ENCODE peak calls at places on chromosomes 3 and 15, in seven cellular contexts. Z is CD8-positive, alpha-beta T cell; B is transverse colon; A is pancreas; L is cardiac muscle cell; I is sigmoid colon; V is stomach. X is an unnamed sample.

GRCh38 chr3:23062582-23062981 is 140.5 kb upstream of the UBE2E2 start:
- DNase-seq in I (no peak), B (no peak), L (no peak), A (no peak), V (no peak), Z (no peak), X (no peak)

GRCh38 chr3:17632401-17633100 is 109.9 kb downstream of the TBC1D5 start:
- DNase-seq in B (no peak), V (no peak), L (peak; percentile 71), I (no peak), Z (no peak), A (no peak), X (peak; percentile 3)

GRCh38 chr3:189084620-189085019 is 87.2 kb upstream of the TPRG1 start:
- DNase-seq in A (no peak), I (no peak), Z (no peak), L (peak; percentile 53), B (no peak), V (no peak), X (no peak)

GRCh38 chr3:69579527-69580165 is 159.6 kb upstream of the MITF start:
- DNase-seq in A (no peak), Z (no peak), L (peak; percentile 13), V (no peak), B (no peak), I (no peak), X (no peak)

GRCh38 chr3:147360936-147361670 is 45.2 kb downstream of the ZIC4 start:
- DNase-seq in B (no peak), L (no peak), A (no peak), V (no peak), Z (no peak), I (no peak), X (no peak)

GRCh38 chr15:38176155-38176554 is 76.5 kb upstream of the SPRED1 start:
- DNase-seq in B (no peak), L (peak; percentile 74), V (no peak), A (no peak), Z (no peak), I (no peak), X (no peak)

GRCh38 chr15:61655881-61656280 is 404.4 kb downstream of the VPS13C start:
- DNase-seq in I (no peak), Z (no peak), A (no peak), V (no peak), L (no peak), B (no peak), X (no peak)

GRCh38 chr3:111616417-111617105 is 21.4 kb upstream of the ZBED2 start:
- DNase-seq in I (no peak), A (no peak), B (peak; percentile 13), Z (peak; percentile 63), L (peak; percentile 4), V (no peak), X (peak; percentile 35)

GRCh38 chr3:195445885-195446284 is 3.1 kb upstream of the ACAP2 start:
- DNase-seq in L (no peak), I (no peak), A (no peak), V (no peak), B (no peak), Z (no peak), X (no peak)

GRCh38 chr3:15497984-15498383 is 23.5 kb downstream of the COLQ start:
- DNase-seq in I (no peak), Z (no peak), V (no peak), L (no peak), B (no peak), A (no peak), X (no peak)

GRCh38 chr3:146334151-146334550 is 83.2 kb upstream of the PLSCR4 start:
- DNase-seq in Z (no peak), I (no peak), B (no peak), V (no peak), L (peak; percentile 65), A (peak; percentile 29), X (no peak)

GRCh38 chr15:74227968-74228722 is 8.0 kb upstream of the CCDC33 start:
- DNase-seq in L (peak; percentile 81), A (no peak), I (no peak), Z (no peak), V (peak; percentile 45), B (peak; percentile 71), X (peak; percentile 75)

GRCh38 chr15:100690786-100691160 is 88.4 kb downstream of the ASB7 start:
- DNase-seq in Z (no peak), A (no peak), V (no peak), B (no peak), I (no peak), L (no peak), X (no peak)

GRCh38 chr3:99396651-99397050 is 241.7 kb upstream of the COL8A1 start:
- DNase-seq in V (no peak), Z (no peak), B (no peak), I (no peak), A (no peak), L (no peak), X (no peak)

GRCh38 chr3:115100172-115100571 is 46.9 kb downstream of the ZBTB20 start:
- DNase-seq in V (no peak), B (no peak), Z (peak; percentile 22), L (peak; percentile 77), A (no peak), I (no peak), X (peak; percentile 54)

GRCh38 chr3:66518644-66519043 is 17.8 kb upstream of the LRIG1 start:
- DNase-seq in V (no peak), I (no peak), A (no peak), Z (no peak), L (no peak), B (no peak), X (no peak)

GRCh38 chr3:49013738-49014660 is 4.4 kb downstream of the DALRD3 start:
- DNase-seq in V (peak; percentile 66), Z (peak; percentile 61), I (no peak), L (peak; percentile 47), B (peak; percentile 66), A (peak; percentile 60), X (peak; percentile 70)

GRCh38 chr15:60372756-60373155 is 25.0 kb downstream of the ANXA2 start:
- DNase-seq in I (no peak), L (no peak), B (no peak), V (no peak), Z (no peak), A (no peak), X (no peak)

GRCh38 chr3:65483475-65483874 is 555.2 kb downstream of the MAGI1 start:
- DNase-seq in L (peak; percentile 70), Z (no peak), I (peak; percentile 83), A (peak; percentile 62), B (peak; percentile 50), V (peak; percentile 81), X (no peak)

DNA sequence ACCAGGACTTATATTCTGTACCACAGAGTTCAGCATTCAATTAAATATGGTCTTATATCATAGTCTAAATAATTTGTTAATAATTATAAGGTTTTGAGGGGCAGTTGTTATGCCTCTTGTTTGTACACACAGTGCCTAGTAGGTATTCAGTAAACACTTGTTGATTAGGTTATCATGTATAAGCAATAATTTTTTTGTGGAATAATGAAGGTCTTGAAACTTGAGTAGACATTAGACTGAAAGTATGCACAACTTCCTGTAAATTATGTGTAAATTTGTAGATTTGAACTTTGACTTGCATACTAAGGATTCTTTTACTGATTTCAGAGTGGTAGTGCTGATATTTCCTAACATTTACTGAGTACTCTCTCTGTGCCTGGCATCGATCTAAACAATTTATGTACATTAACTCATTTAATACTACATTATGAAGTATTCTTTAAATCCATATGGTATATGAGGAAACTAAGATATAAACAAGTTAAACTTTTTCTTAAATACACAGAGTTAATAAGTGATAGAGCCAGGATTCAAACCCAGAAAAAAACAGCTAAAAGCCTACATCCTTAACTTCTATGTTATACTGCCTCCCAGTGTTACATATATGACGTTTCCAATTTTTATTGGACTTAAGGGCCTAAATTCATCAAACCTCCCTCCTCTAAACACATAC is 65.1 kb downstream of the GLCE start:
- DNase-seq in I (no peak), Z (no peak), B (no peak), V (no peak), A (no peak), L (peak; percentile 74), X (no peak)
- H3K4me3 ChIP-seq in I (no peak overlapping the region), Z (no peak overlapping the region), B (no peak overlapping the region), V (no peak overlapping the region), A (no peak overlapping the region), L (no peak overlapping the region), X (no peak overlapping the region)

GRCh38 chr3:152309535-152310317 is 41.0 kb downstream of the MBNL1 start:
- DNase-seq in A (no peak), B (no peak), V (no peak), I (no peak), L (peak; percentile 70), Z (no peak), X (no peak)

GRCh38 chr3:152305075-152305474 is 36.3 kb downstream of the MBNL1 start:
- DNase-seq in A (no peak), Z (no peak), B (no peak), L (no peak), V (no peak), I (no peak), X (no peak)

GRCh38 chr3:152307829-152308474 is 39.2 kb downstream of the MBNL1 start:
- DNase-seq in L (no peak), V (no peak), Z (no peak), B (no peak), A (no peak), I (no peak), X (no peak)

GRCh38 chr3:152308475-152308844 is 39.7 kb downstream of the MBNL1 start:
- DNase-seq in Z (no peak), I (no peak), V (no peak), A (no peak), B (no peak), L (no peak), X (no peak)

DNA sequence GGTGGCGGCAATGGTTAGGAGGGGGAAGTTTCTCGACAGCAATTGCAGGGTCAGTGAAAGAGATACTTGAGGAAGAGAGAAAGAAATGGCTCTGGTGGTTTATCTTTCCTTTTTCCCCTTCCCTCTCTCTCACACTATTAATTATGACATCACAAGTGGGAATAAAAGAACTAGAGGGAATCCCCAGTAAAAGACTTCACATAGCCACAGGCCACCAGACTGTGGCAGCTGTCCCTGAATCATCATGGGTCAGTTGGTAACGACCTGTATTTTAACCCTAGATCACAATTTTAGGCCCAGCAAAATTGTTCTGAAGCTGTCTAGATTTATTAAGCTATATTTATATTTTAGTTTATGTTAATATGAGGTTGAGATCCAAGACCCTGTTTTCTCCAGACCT is 40.3 kb downstream of the MBNL1 start:
- DNase-seq in V (no peak), I (no peak), B (no peak), L (no peak), Z (no peak), A (no peak), X (no peak)
- H3K4me1 ChIP-seq in V (peaks cover 85% of the 10 kb centered on the region), I (no peaks in the 10 kb centered on the region), B (peaks cover 66% of the 10 kb centered on the region), L (peaks cover 16% of the 10 kb centered on the region), Z (peaks cover 73% of the 10 kb centered on the region), A (peaks cover 20% of the 10 kb centered on the region), X (peaks cover 53% of the 10 kb centered on the region)

DNA sequence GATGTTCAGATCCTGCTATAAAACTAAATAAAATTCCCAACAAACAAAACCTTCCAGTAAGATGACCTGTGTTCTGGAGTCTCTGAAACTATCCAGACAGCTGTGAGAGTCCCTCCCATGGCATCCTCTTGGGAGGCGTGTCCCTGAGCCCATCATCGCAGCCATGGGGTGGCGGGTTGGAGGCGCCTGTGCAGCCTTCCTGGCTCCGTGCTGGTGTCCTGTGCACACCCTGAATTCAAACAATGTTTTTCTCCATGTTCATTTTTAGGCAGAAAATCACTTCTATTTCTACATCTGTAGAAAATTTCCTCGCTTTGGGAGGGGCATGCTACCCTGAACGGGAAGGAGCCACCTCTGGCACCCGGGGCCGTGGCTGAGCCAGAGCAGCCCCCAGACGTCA is 19.4 kb upstream of the OCA2 start:
- DNase-seq in B (no peak), L (no peak), V (no peak), A (no peak), I (no peak), Z (no peak), X (no peak)
- H3K36me3 ChIP-seq in B (peaks cover 1% of the 10 kb centered on the region), L (peaks cover 55% of the 10 kb centered on the region), V (peaks cover 99% of the 10 kb centered on the region), A (peaks cover 6% of the 10 kb centered on the region), I (peaks cover 96% of the 10 kb centered on the region), Z (peaks cover 35% of the 10 kb centered on the region), X (no peaks in the 10 kb centered on the region)

GRCh38 chr3:125957674-125958510 is 11.1 kb upstream of the ROPN1B start:
- DNase-seq in Z (no peak), I (no peak), L (no peak), V (no peak), A (peak; percentile 12), B (no peak), X (no peak)
- H3K4me3 ChIP-seq in Z (no peak overlapping the region), I (no peak overlapping the region), L (no peak overlapping the region), V (peak overlapping the region; percentile 31), A (no peak overlapping the region), B (no peak overlapping the region), X (no peak overlapping the region)

X was measured in mucosa of descending colon.